ENCODE peak calls at places on chromosome 9, in nine cellular contexts. O is heart left ventricle; M is left lung; J is cardiac muscle cell; V is pancreas; S is stomach; E is IMR-90; T is CD8-positive, alpha-beta T cell; C is CD4-positive, alpha-beta memory T cell. D is an unnamed sample. For H3K9me3, H3K4me1 and H3K27me3, the result is how much of the 10 kb centered on the place peaks cover.

GRCh38 chr9:130908878-130909356 is 12.3 kb upstream of the QRFP start:
- DNase-seq in T (no peak), V (no peak), S (no peak), O (no peak), J (no peak), M (no peak), C (no peak), E (no peak), D (no peak)

GRCh38 chr9:76302947-76303550 is 91.2 kb downstream of the RFK start:
- DNase-seq in O (no peak), T (no peak), S (no peak), C (peak), J (peak), M (no peak), E (peak), V (no peak), D (no peak)

GRCh38 chr9:12723409-12724028 is 30.3 kb downstream of the TYRP1 start:
- DNase-seq in J (peak), C (no peak), E (peak), S (no peak), M (no peak), O (no peak), T (no peak), V (no peak), D (no peak)

GRCh38 chr9:133986774-133987454 is 5.2 kb downstream of the VAV2 start:
- DNase-seq in J (no peak), S (no peak), E (no peak), T (no peak), M (no peak), C (no peak), V (no peak), O (no peak), D (no peak)

GRCh38 chr9:130535818-130536521 is 43.4 kb upstream of the FUBP3 start:
- DNase-seq in E (peak), O (no peak), V (no peak), M (no peak), J (peak), C (no peak), T (no peak), S (no peak), D (peak)

GRCh38 chr9:37760416-37761165 is 7.0 kb downstream of the TRMT10B start:
- DNase-seq in O (no peak), J (no peak), V (no peak), E (peak), C (no peak), T (no peak), S (no peak), M (no peak), D (no peak)

GRCh38 chr9:111961011-111961410 is 64.4 kb downstream of the UGCG start:
- DNase-seq in T (no peak), V (no peak), C (no peak), O (no peak), S (no peak), J (no peak), E (peak), M (no peak), D (no peak)

GRCh38 chr9:91515074-91515687 is 91.5 kb upstream of the NFIL3 start:
- DNase-seq in V (no peak), O (peak), C (no peak), S (peak), M (no peak), T (no peak), E (peak), J (no peak), D (peak)

GRCh38 chr9:744790-745456 is 96.6 kb upstream of the DMRT1 start:
- DNase-seq in O (peak), T (no peak), J (no peak), V (peak), S (peak), E (no peak), M (no peak), C (no peak), D (peak)

DNA sequence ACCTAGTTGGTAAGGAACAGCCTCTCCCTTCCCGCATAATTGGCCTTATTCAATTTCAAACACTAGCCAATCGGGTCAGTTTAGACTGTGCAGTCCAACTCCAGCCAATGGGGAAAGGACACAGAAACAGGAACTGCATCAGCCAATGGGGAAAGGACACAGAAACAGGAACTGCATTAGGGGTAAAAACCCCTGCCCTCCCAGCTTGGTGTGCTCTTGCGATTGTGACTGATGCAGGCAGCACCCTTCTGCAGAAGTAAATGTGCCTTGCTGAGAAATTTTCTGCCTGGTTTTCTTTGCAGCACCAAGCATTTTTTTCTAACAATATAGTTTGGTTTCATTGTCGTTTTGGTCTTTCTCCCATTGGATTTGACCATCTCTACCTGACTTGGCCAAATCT is 8.6 kb upstream of the GLT6D1 start:
- DNase-seq in M (no peak), O (no peak), E (no peak), V (no peak), S (no peak), J (no peak), T (no peak), C (no peak), D (no peak)
- H3K9me3 ChIP-seq in M (under half), O (half or more), E (under half), V (under half), S (half or more), J (under half), T (under half), C (under half), D (under half)

DNA sequence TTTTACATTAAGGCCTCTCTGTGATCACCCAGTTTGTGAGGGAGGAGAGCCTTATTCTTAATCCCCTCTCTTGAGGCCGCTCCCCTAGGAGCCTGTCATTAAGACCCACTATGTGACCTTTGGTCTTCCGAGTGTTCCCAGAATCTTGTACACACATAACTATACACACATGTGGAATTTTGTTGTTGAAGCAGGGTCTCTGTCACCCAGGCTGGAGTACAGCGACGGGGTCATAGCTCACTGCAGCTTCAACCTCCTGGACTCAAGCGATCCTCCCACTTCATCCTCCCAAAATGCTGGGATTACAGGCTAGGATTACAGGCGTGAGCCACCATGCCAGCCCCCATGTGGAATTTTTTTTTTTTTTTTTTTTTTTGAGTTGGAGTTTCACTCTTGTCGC is 14.8 kb upstream of the PHYHD1 start:
- DNase-seq in V (no peak), T (no peak), O (no peak), M (no peak), E (no peak), C (no peak), S (no peak), J (no peak), D (no peak)
- H3K4me1 ChIP-seq in V (under half), T (half or more), O (under half), M (under half), E (under half), C (half or more), S (half or more), J (under half), D (under half)

GRCh38 chr9:120579139-120579749 is 723 bp downstream of the CDK5RAP2 start:
- DNase-seq in C (no peak), M (peak), O (no peak), T (no peak), E (no peak), J (no peak), V (no peak), S (no peak), D (no peak)

GRCh38 chr9:120580591-120580896 is 577 bp upstream of the CDK5RAP2 start:
- DNase-seq in V (no peak), O (no peak), E (no peak), T (no peak), S (no peak), M (no peak), J (no peak), C (no peak), D (no peak)

GRCh38 chr9:120579750-120580590 is at the start of gene CDK5RAP2:
- DNase-seq in V (peak), E (peak), C (peak), S (peak), J (peak), O (peak), M (peak), T (peak), D (peak)

GRCh38 chr9:120574473-120574872 is 5.5 kb downstream of the CDK5RAP2 start:
- DNase-seq in V (no peak), O (no peak), C (no peak), T (no peak), S (no peak), M (no peak), E (no peak), J (no peak), D (no peak)

DNA sequence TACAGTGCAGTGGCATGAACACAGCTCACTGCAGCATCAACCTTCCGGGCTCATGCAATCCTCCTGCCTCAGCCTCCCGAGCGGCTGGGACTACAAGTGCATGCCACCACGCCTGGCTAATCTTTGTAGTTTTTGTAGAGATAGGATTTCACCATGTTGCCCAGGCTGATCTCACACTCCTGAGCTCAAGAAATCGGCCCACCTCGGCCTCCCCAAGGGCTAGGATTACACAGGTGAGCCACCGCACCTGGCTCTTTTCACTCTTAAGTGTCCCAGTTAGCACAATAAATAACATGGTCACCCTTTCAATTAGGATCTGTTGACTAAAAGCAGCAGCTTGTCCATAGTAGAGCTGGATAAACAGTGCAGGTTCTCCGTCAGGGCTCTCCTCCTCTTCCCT is 1.4 kb downstream of the CDK5RAP2 start:
- DNase-seq in J (no peak), E (no peak), C (no peak), S (no peak), M (no peak), T (no peak), O (no peak), V (no peak), D (no peak)
- H3K27me3 ChIP-seq in J (under half), E (under half), C (under half), S (under half), M (under half), T (under half), O (under half), V (under half), D (under half)

DNA sequence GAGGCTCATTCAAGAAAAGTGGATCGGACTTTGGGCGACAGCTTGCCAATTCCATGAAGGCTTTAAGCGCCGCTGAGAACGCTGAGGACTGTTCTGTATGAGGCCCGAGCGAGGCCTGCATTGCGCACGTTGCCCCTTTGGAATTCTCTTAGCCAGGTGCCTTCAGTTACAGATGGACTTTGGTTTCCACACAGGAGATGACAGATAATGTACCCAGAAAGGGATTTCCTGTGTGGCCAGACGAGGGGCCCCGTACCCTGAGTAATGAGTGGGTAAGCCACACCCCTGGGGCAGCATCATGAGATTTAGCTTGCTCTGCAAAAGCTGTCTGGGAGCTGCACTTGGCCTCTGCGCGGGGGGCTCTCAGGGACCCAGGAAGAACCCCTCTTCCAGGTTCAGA is 179.9 kb downstream of the OLFM1 start:
- DNase-seq in V (no peak), J (no peak), O (no peak), E (no peak), T (no peak), M (no peak), S (no peak), C (no peak), D (no peak)
- H3K9me3 ChIP-seq in V (under half), J (under half), O (under half), E (under half), T (under half), M (under half), S (under half), C (under half), D (under half)

GRCh38 chr9:136054146-136054545 is 40.9 kb downstream of the NACC2 start:
- DNase-seq in T (no peak), C (no peak), E (no peak), V (no peak), J (no peak), O (no peak), S (no peak), M (no peak), D (no peak)

GRCh38 chr9:136052433-136052880 is 42.6 kb downstream of the NACC2 start:
- DNase-seq in M (no peak), J (peak), O (no peak), S (peak), V (peak), C (no peak), T (no peak), E (no peak), D (peak)

GRCh38 chr9:136054798-136055714 is 40.0 kb downstream of the NACC2 start:
- DNase-seq in V (no peak), C (no peak), S (no peak), M (no peak), J (no peak), E (no peak), T (no peak), O (no peak), D (no peak)

GRCh38 chr9:136052991-136053756 is 41.9 kb downstream of the NACC2 start:
- DNase-seq in J (no peak), M (no peak), T (no peak), E (no peak), S (no peak), O (no peak), V (peak), C (no peak), D (no peak)

GRCh38 chr9:136053757-136054142 is 41.3 kb downstream of the NACC2 start:
- DNase-seq in C (no peak), O (no peak), S (no peak), M (no peak), T (no peak), V (peak), J (no peak), E (no peak), D (no peak)
- H3K4me1 ChIP-seq in C (under half), O (half or more), S (half or more), M (under half), T (under half), V (under half), J (under half), E (under half), D (under half)

GRCh38 chr9:93183663-93184438 is at the start of gene WNK2:
- DNase-seq in E (no peak), S (peak), O (no peak), M (no peak), J (peak), C (peak), V (peak), T (no peak), D (peak)

GRCh38 chr9:93181672-93182435 is 2.1 kb upstream of the WNK2 start:
- DNase-seq in V (no peak), T (no peak), M (no peak), C (no peak), J (no peak), E (no peak), O (no peak), S (no peak), D (peak)

GRCh38 chr9:93183106-93183662 is 755 bp upstream of the WNK2 start:
- DNase-seq in M (no peak), C (no peak), E (no peak), S (no peak), J (no peak), V (no peak), O (no peak), T (no peak), D (no peak)

GRCh38 chr9:93180938-93181337 is 3.0 kb upstream of the WNK2 start:
- DNase-seq in S (no peak), J (no peak), T (no peak), C (no peak), V (no peak), O (no peak), E (no peak), M (no peak), D (no peak)

DNA sequence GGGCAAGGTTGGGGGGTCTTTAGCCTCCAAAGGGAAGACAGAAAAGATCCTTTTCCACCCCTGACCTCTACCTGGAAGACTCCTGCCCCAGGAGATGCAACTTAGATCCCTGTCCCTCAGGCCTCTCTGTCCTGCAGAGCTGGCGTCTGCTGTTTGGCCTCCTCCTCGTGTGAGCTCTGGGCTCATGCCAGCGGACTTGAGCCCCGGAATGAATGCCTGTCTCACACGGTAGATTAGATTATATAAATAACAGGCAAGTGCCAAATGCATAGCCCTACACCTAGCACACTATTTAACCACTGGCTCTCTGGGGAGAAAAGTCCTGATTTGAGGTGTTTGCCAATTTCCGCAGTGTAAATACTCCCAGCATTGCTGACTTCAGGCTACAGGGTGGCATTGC is 1.4 kb upstream of the WNK2 start:
- DNase-seq in J (no peak), E (no peak), O (no peak), V (peak), C (no peak), S (peak), T (no peak), M (no peak), D (peak)
- H3K27me3 ChIP-seq in J (under half), E (half or more), O (under half), V (under half), C (under half), S (under half), T (under half), M (under half), D (under half)

GRCh38 chr9:61668846-61669245 is 479.0 kb downstream of the SPATA31A7 start:
- DNase-seq in J (no peak), E (no peak), S (no peak), V (no peak), C (no peak), O (no peak), T (no peak), M (no peak), D (no peak)

GRCh38 chr9:61669352-61669751 is 479.5 kb downstream of the SPATA31A7 start:
- DNase-seq in V (no peak), S (no peak), E (no peak), M (no peak), T (no peak), C (no peak), O (no peak), J (no peak), D (no peak)

GRCh38 chr9:61671276-61671973 is 481.6 kb downstream of the SPATA31A7 start:
- DNase-seq in E (no peak), V (no peak), O (no peak), J (no peak), C (no peak), T (no peak), M (no peak), S (no peak), D (no peak)

GRCh38 chr9:61673247-61673646 is 483.4 kb downstream of the SPATA31A7 start:
- DNase-seq in J (no peak), C (no peak), M (no peak), T (no peak), V (no peak), O (no peak), S (no peak), E (no peak), D (no peak)

DNA sequence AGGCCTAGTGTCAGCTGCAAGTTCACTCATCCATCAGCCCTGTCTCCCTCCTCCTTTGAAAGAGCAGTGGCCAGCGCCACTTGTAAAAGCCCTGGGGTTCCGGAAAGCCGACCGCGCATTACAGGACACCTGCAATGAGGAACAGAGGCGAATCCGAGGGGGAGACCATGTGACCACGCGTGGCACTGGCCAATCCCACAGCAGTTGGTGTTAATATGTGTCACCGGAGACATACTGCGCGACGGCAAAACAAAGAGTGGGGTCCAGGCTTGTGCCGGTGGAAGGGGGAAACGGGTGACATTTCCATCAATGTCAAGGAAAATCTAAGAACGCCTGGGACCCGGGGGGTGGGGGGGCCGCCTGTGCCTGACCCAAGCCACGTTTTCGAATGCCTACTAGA is 480.8 kb downstream of the SPATA31A7 start:
- DNase-seq in J (no peak), T (no peak), O (no peak), E (no peak), M (no peak), S (no peak), V (no peak), C (no peak), D (peak)
- H3K9me3 ChIP-seq in J (under half), T (under half), O (under half), E (under half), M (under half), S (under half), V (under half), C (under half), D (under half)

GRCh38 chr9:98101416-98101815 is 17.6 kb downstream of the TRIM14 start:
- DNase-seq in V (no peak), S (no peak), O (no peak), J (no peak), M (no peak), C (no peak), T (no peak), E (no peak), D (no peak)
- H3K4me1 ChIP-seq in V (under half), S (under half), O (half or more), J (under half), M (under half), C (half or more), T (half or more), E (under half), D (under half)

DNA sequence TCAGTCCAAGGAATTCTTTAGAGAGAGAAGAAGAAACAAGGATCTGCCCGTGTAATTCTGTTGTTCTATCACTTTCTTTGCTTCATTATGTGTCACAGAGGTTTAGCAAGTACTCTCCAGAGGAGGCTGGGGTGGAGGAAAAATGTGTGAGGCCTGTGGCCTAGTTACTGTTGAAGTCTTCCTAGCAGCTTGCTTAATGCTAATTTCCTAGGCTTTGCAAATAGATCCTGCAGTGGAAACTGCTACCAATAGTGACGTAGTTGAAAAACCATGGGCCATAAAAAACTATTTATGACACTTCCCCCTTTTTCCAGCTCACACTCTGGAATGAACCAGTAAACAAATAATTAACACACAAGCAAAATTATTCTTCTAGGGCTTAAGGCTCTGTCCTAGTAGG is 27.0 kb upstream of the C9orf72 start:
- DNase-seq in O (no peak), S (no peak), V (no peak), T (no peak), C (no peak), M (peak), J (no peak), E (no peak), D (no peak)
- H3K27me3 ChIP-seq in O (under half), S (under half), V (under half), T (under half), C (under half), M (under half), J (under half), E (under half), D (under half)